ENCODE peak calls at places on chromosomes 12 and 14, in five cellular contexts. One of them, this sample, is unnamed.

GRCh38 chr12:6928703-6929407 is 1.1 kb downstream of the ATN1 start:
- DNase-seq in stomach: no peak
- DNase-seq in HCT116: no peak
- DNase-seq in transverse colon: no peak
- DNase-seq in endothelial cell of umbilical vein: no peak
- DNase-seq in this sample: no peak

GRCh38 chr14:61498811-61499210 is 177.4 kb downstream of the PRKCH start:
- DNase-seq in stomach: no peak
- DNase-seq in HCT116: no peak
- DNase-seq in transverse colon: no peak
- DNase-seq in endothelial cell of umbilical vein: peak; percentile 91
- DNase-seq in this sample: no peak

GRCh38 chr14:92670177-92670576 is 78.2 kb downstream of the LGMN start:
- DNase-seq in stomach: no peak
- DNase-seq in HCT116: no peak
- DNase-seq in transverse colon: no peak
- DNase-seq in endothelial cell of umbilical vein: no peak
- DNase-seq in this sample: no peak

GRCh38 chr12:66235626-66236281 is 46.7 kb downstream of the IRAK3 start:
- DNase-seq in stomach: no peak
- DNase-seq in HCT116: no peak
- DNase-seq in transverse colon: no peak
- DNase-seq in endothelial cell of umbilical vein: peak; percentile 45
- DNase-seq in this sample: no peak

GRCh38 chr14:60652674-60653387 is 3.6 kb upstream of the SIX1 start:
- DNase-seq in stomach: no peak
- DNase-seq in HCT116: no peak
- DNase-seq in transverse colon: no peak
- DNase-seq in endothelial cell of umbilical vein: no peak
- DNase-seq in this sample: peak; percentile 32

GRCh38 chr12:108609535-108610335 is 11.9 kb upstream of the TMEM119 start:
- DNase-seq in stomach: peak; percentile 50
- DNase-seq in HCT116: no peak
- DNase-seq in transverse colon: peak; percentile 67
- DNase-seq in endothelial cell of umbilical vein: no peak
- DNase-seq in this sample: no peak

GRCh38 chr14:29757188-29757680 is 170.4 kb downstream of the PRKD1 start:
- DNase-seq in stomach: no peak
- DNase-seq in HCT116: no peak
- DNase-seq in transverse colon: no peak
- DNase-seq in endothelial cell of umbilical vein: no peak
- DNase-seq in this sample: no peak

GRCh38 chr12:55738113-55739024 is 4.6 kb upstream of the GDF11 start:
- DNase-seq in stomach: peak; percentile 68
- DNase-seq in HCT116: peak; percentile 82
- DNase-seq in transverse colon: peak; percentile 84
- DNase-seq in endothelial cell of umbilical vein: peak; percentile 90
- DNase-seq in this sample: peak; percentile 84

GRCh38 chr12:93502802-93503623 is 35.7 kb downstream of the MRPL42 start:
- DNase-seq in stomach: peak; percentile 48
- DNase-seq in HCT116: peak; percentile 21
- DNase-seq in transverse colon: peak; percentile 43
- DNase-seq in endothelial cell of umbilical vein: peak; percentile 57
- DNase-seq in this sample: peak; percentile 36

GRCh38 chr12:109559601-109560000 is 13.7 kb downstream of the MMAB start:
- DNase-seq in stomach: no peak
- DNase-seq in HCT116: no peak
- DNase-seq in transverse colon: no peak
- DNase-seq in endothelial cell of umbilical vein: no peak
- DNase-seq in this sample: no peak

GRCh38 chr14:39426605-39427004 is 5.6 kb downstream of the FBXO33 start:
- DNase-seq in stomach: no peak
- DNase-seq in HCT116: no peak
- DNase-seq in transverse colon: no peak
- DNase-seq in endothelial cell of umbilical vein: peak; percentile 77
- DNase-seq in this sample: no peak

GRCh38 chr12:15939111-15939510 is 28.0 kb downstream of the DERA start:
- DNase-seq in stomach: no peak
- DNase-seq in HCT116: no peak
- DNase-seq in transverse colon: no peak
- DNase-seq in endothelial cell of umbilical vein: no peak
- DNase-seq in this sample: no peak

GRCh38 chr12:116508145-116509121 is 50.7 kb upstream of the MAP1LC3B2 start:
- DNase-seq in stomach: no peak
- DNase-seq in HCT116: no peak
- DNase-seq in transverse colon: peak; percentile 39
- DNase-seq in endothelial cell of umbilical vein: no peak
- DNase-seq in this sample: no peak

GRCh38 chr12:87136330-87136976 is 880.3 kb upstream of the MGAT4C start:
- DNase-seq in stomach: no peak
- DNase-seq in HCT116: no peak
- DNase-seq in transverse colon: no peak
- DNase-seq in endothelial cell of umbilical vein: no peak
- DNase-seq in this sample: no peak

GRCh38 chr14:54766276-54767138 is 136.1 kb downstream of the GCH1 start:
- DNase-seq in stomach: no peak
- DNase-seq in HCT116: no peak
- DNase-seq in transverse colon: no peak
- DNase-seq in endothelial cell of umbilical vein: peak; percentile 16
- DNase-seq in this sample: no peak
- H3K4me3 ChIP-seq in stomach: no peak overlapping the region
- H3K4me3 ChIP-seq in HCT116: no peak overlapping the region
- H3K4me3 ChIP-seq in transverse colon: no peak overlapping the region
- H3K4me3 ChIP-seq in endothelial cell of umbilical vein: no peak overlapping the region
- H3K4me3 ChIP-seq in this sample: no peak overlapping the region

DNA sequence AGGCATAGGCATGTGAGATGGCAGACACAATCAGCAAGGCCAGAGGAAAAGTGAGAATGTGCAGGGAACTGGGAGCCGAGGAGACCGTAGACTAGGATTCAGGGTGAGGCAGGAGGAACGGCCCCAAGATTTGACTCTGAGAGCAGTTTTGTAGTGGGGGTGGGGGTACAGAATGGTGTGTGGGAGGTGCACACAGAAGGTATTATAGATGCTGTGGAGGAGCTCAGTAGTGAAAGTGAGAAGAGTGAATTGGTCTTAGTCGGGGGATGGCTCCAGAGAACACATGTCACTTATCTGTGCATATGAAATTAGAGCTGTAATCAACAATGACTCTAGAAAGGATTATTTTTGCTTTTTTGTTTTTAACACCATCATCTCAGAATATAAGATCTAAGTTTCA is 11.9 kb downstream of the ZNF664 start:
- DNase-seq in stomach: no peak
- DNase-seq in HCT116: no peak
- DNase-seq in transverse colon: no peak
- DNase-seq in endothelial cell of umbilical vein: no peak
- DNase-seq in this sample: no peak
- TF ChIP-seq POLR2AphosphoS5 in stomach: no peak
- TF ChIP-seq POLR2AphosphoS5 in HCT116: no peak
- TF ChIP-seq POLR2AphosphoS5 in transverse colon: no peak
- TF ChIP-seq POLR2AphosphoS5 in endothelial cell of umbilical vein: no peak
- TF ChIP-seq POLR2AphosphoS5 in this sample: no peak

DNA sequence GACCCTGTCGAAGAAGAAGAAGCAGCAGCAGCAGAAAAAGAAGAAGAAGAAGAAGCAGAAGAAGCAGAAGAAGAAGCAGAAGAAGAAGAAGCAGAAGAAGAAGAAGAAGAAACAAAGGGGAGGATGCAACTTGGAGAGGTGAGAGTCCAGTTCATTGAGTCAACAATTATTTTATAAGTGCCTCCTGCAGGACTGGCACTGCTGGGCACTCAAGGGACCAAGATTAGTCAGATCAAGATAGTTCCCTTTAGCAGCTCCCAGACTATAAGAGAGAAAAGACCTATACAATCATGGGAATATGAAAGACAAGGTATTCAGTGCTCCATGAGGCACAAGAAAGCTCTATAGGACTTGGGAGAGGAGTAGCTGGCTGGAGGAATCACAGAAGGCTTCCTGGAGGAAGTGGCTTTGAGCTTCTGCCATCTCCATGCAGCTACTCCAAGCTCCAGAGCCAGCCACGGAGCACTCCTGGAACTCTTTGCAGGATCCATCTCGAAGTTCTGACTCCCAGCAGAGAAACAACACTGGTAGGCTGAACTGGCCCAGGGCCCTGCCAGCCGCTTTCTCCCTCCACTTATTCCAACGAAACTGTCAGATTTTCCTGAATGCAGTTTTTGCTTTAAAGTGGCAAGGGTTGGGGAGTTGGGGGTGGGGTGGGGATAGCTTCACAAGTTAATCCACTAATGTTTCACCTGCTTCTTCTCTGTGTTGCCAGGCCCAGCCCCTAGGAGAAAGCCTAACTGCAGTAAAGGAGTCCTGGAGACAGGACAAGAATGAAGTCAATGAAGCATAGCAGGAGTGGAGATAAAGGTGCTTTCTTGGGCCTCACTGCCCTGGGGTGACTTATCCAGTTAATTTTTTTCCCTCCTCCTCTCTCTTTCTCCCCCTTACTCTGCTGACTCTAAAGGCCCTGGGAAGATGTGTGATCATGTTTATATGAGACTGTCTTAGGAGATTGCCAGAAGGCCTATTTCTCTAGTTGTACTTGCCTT is 140.1 kb upstream of the PARP11 start:
- DNase-seq in stomach: no peak
- DNase-seq in HCT116: no peak
- DNase-seq in transverse colon: no peak
- DNase-seq in endothelial cell of umbilical vein: no peak
- DNase-seq in this sample: no peak
- TF ChIP-seq POLR2A in stomach: no peak
- TF ChIP-seq POLR2A in HCT116: no peak
- TF ChIP-seq POLR2A in transverse colon: no peak
- TF ChIP-seq POLR2A in endothelial cell of umbilical vein: no peak
- TF ChIP-seq POLR2A in this sample: no peak

GRCh38 chr12:40054554-40055226 is 51.2 kb downstream of the SLC2A13 start:
- DNase-seq in stomach: no peak
- DNase-seq in HCT116: no peak
- DNase-seq in transverse colon: peak; percentile 13
- DNase-seq in endothelial cell of umbilical vein: no peak
- DNase-seq in this sample: no peak
- H3K4me3 ChIP-seq in stomach: no peak overlapping the region
- H3K4me3 ChIP-seq in HCT116: no peak overlapping the region
- H3K4me3 ChIP-seq in transverse colon: no peak overlapping the region
- H3K4me3 ChIP-seq in endothelial cell of umbilical vein: no peak overlapping the region
- H3K4me3 ChIP-seq in this sample: no peak overlapping the region

GRCh38 chr14:68781161-68782021 is 11.5 kb downstream of the ZFP36L1 start:
- DNase-seq in stomach: peak; percentile 72
- DNase-seq in HCT116: no peak
- DNase-seq in transverse colon: peak; percentile 64
- DNase-seq in endothelial cell of umbilical vein: no peak
- DNase-seq in this sample: no peak
- TF ChIP-seq POLR2AphosphoS5 in stomach: peak; percentile 72
- TF ChIP-seq POLR2AphosphoS5 in HCT116: no peak
- TF ChIP-seq POLR2AphosphoS5 in transverse colon: peak; percentile 20
- TF ChIP-seq POLR2AphosphoS5 in endothelial cell of umbilical vein: no peak
- TF ChIP-seq POLR2AphosphoS5 in this sample: no peak

GRCh38 chr12:52313926-52314325 is 7.3 kb downstream of the KRT83 start:
- DNase-seq in stomach: no peak
- DNase-seq in HCT116: no peak
- DNase-seq in transverse colon: no peak
- DNase-seq in endothelial cell of umbilical vein: no peak
- DNase-seq in this sample: no peak
- TF ChIP-seq POLR2A in stomach: no peak
- TF ChIP-seq POLR2A in HCT116: no peak
- TF ChIP-seq POLR2A in transverse colon: no peak
- TF ChIP-seq POLR2A in endothelial cell of umbilical vein: no peak
- TF ChIP-seq POLR2A in this sample: no peak

DNA sequence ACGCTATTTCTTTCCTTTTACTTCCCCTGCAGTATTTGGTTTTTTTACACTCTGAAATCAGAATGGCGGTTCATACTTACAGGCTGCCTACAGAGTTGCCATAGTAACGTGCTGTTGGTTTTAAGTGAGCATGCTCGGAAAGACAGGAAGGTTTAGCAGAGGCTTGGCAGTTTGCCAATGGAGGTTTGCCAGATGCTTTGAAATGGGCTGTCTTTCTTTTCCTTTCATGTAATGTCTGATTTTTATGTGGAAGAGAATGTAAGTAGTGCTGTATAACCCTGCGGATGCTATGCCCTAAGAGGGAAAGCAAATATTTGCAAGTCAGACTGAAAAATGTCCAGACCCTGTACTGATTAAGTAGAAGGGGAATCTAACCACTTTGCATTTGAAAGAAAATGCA is 32.8 kb downstream of the ARID4A start:
- DNase-seq in stomach: peak; percentile 87
- DNase-seq in HCT116: peak; percentile 21
- DNase-seq in transverse colon: peak; percentile 86
- DNase-seq in endothelial cell of umbilical vein: peak; percentile 98
- DNase-seq in this sample: peak; percentile 71
- H3K4me3 ChIP-seq in stomach: no peak overlapping the region
- H3K4me3 ChIP-seq in HCT116: no peak overlapping the region
- H3K4me3 ChIP-seq in transverse colon: peak overlapping the region; percentile 10
- H3K4me3 ChIP-seq in endothelial cell of umbilical vein: peak overlapping the region; percentile 26
- H3K4me3 ChIP-seq in this sample: no peak overlapping the region

GRCh38 chr12:131941116-131941986 is 8.4 kb upstream of the EP400 start:
- DNase-seq in stomach: peak; percentile 8
- DNase-seq in HCT116: no peak
- DNase-seq in transverse colon: no peak
- DNase-seq in endothelial cell of umbilical vein: no peak
- DNase-seq in this sample: no peak
- TF ChIP-seq POLR2AphosphoS5 in stomach: no peak
- TF ChIP-seq POLR2AphosphoS5 in HCT116: no peak
- TF ChIP-seq POLR2AphosphoS5 in transverse colon: no peak
- TF ChIP-seq POLR2AphosphoS5 in endothelial cell of umbilical vein: no peak
- TF ChIP-seq POLR2AphosphoS5 in this sample: no peak